ENCODE peak calls at places on chromosomes 13 and 19, in six cellular contexts. H is PC-3, S is HCT116, C is OCI-LY7, Y is hepatocyte, K is GM23248. P is an unnamed sample.
A peak's percentile ranks its signal among the peaks of the same experiment; 100 is the strongest.

GRCh38 chr13:90968510-90968909 is 379.0 kb upstream of the MIR17HG start:
- DNase-seq in C (peak; percentile 70), K (peak; percentile 40), Y (peak; percentile 47), S (peak; percentile 4), H (peak; percentile 65), P (peak; percentile 77)

GRCh38 chr19:8459520-8460260 is 14.9 kb downstream of the HNRNPM start:
- DNase-seq in C (no peak), K (peak; percentile 91), S (no peak), H (peak; percentile 84), Y (no peak), P (no peak)

GRCh38 chr13:46964789-46965527 is 68.1 kb upstream of the HTR2A start:
- DNase-seq in K (peak; percentile 90), C (no peak), S (no peak), H (peak; percentile 48), Y (no peak), P (no peak)

GRCh38 chr13:87827479-87827878 is 156.3 kb downstream of the SLITRK5 start:
- DNase-seq in C (no peak), H (peak; percentile 70), S (no peak), Y (no peak), K (peak; percentile 6), P (no peak)

GRCh38 chr19:10587022-10587838 is at the start of gene AP1M2:
- DNase-seq in H (peak; percentile 37), K (no peak), S (peak; percentile 42), C (no peak), Y (peak; percentile 76), P (peak; percentile 94)

GRCh38 chr19:1027020-1027952 is 878 bp downstream of the CNN2 start:
- DNase-seq in C (peak; percentile 53), H (no peak), K (peak; percentile 64), Y (no peak), S (no peak), P (no peak)

GRCh38 chr19:52171321-52172169 is at the start of gene ZNF836:
- DNase-seq in C (peak; percentile 90), S (no peak), Y (peak; percentile 93), H (peak; percentile 71), K (peak; percentile 89), P (peak; percentile 96)

GRCh38 chr13:41019027-41019487 is at the start of gene ELF1:
- DNase-seq in S (peak; percentile 85), C (peak; percentile 95), Y (peak; percentile 79), K (peak; percentile 82), H (peak; percentile 78), P (peak; percentile 35)

GRCh38 chr19:7914099-7914498 is 531 bp upstream of the TGFBR3L start:
- DNase-seq in K (no peak), H (no peak), Y (no peak), C (no peak), S (no peak), P (no peak)

GRCh38 chr19:46351241-46352041 is 4.6 kb downstream of the PPP5C start:
- DNase-seq in C (peak; percentile 60), S (no peak), K (peak; percentile 85), H (peak; percentile 21), Y (no peak), P (peak; percentile 27)

GRCh38 chr13:20193924-20194631 is 1.3 kb upstream of the GJB2 start:
- DNase-seq in C (no peak), S (no peak), K (peak; percentile 24), H (no peak), Y (no peak), P (peak; percentile 52)

GRCh38 chr13:62119739-62120700 is 704.4 kb upstream of the PCDH20 start:
- DNase-seq in H (peak; percentile 31), C (peak; percentile 63), K (peak; percentile 34), Y (peak; percentile 30), S (peak; percentile 10), P (peak; percentile 43)

GRCh38 chr19:38861368-38861767 is 11.6 kb upstream of the HNRNPL start:
- DNase-seq in K (no peak), C (no peak), H (no peak), Y (no peak), S (no peak), P (no peak)

GRCh38 chr19:273393-273792 is 17.8 kb downstream of the PLPP2 start:
- DNase-seq in H (no peak), S (no peak), C (no peak), Y (no peak), K (no peak), P (no peak)

GRCh38 chr13:113836917-113837553 is 26.8 kb downstream of the GAS6 start:
- DNase-seq in K (peak; percentile 95), C (no peak), Y (peak; percentile 64), S (peak; percentile 33), H (peak; percentile 31), P (no peak)

GRCh38 chr13:72101768-72102400 is 234.9 kb upstream of the DACH1 start:
- DNase-seq in S (no peak), H (no peak), Y (no peak), C (no peak), K (no peak), P (no peak)

GRCh38 chr19:55206664-55207500 is 2.4 kb downstream of the PTPRH start:
- DNase-seq in K (peak; percentile 96), C (no peak), S (peak; percentile 67), H (peak; percentile 96), Y (peak; percentile 96), P (peak; percentile 83)

GRCh38 chr19:7421941-7422744 is 66.7 kb downstream of the PEX11G start:
- DNase-seq in K (no peak), Y (no peak), H (peak; percentile 38), S (peak; percentile 69), C (no peak), P (no peak)

GRCh38 chr13:44107357-44108121 is 227.8 kb downstream of the LACC1 start:
- DNase-seq in C (no peak), S (no peak), Y (peak; percentile 46), H (no peak), K (no peak), P (no peak)

GRCh38 chr13:100440756-100441421 is 147.7 kb downstream of the GGACT start:
- DNase-seq in S (no peak), C (no peak), K (peak; percentile 65), Y (no peak), H (no peak), P (no peak)

GRCh38 chr13:47598340-47598911 is 402.6 kb downstream of the SUCLA2 start:
- DNase-seq in K (peak; percentile 52), C (peak; percentile 11), Y (no peak), S (no peak), H (peak; percentile 26), P (peak; percentile 7)

GRCh38 chr19:49362926-49363264 is 679 bp upstream of the TEAD2 start:
- DNase-seq in H (no peak), K (peak; percentile 76), Y (peak; percentile 65), S (no peak), C (peak; percentile 42), P (no peak)

GRCh38 chr13:45441633-45442032 is 23.1 kb upstream of the COG3 start:
- DNase-seq in Y (no peak), K (peak; percentile 33), C (no peak), H (peak; percentile 54), S (no peak), P (no peak)

GRCh38 chr19:13172335-13173128 is 22.3 kb downstream of the IER2 start:
- DNase-seq in Y (peak; percentile 76), S (no peak), H (peak; percentile 98), C (no peak), K (peak; percentile 92), P (no peak)

GRCh38 chr19:44746616-44746945 is 1.9 kb upstream of the BCL3 start:
- DNase-seq in C (no peak), S (no peak), H (no peak), K (no peak), Y (no peak), P (no peak)

GRCh38 chr13:72166102-72166660 is 299.2 kb upstream of the DACH1 start:
- DNase-seq in C (no peak), H (peak; percentile 62), K (no peak), Y (no peak), S (no peak), P (no peak)

GRCh38 chr19:9939301-9939913 is 3.1 kb upstream of the OLFM2 start:
- DNase-seq in S (no peak), H (peak; percentile 29), Y (no peak), K (peak; percentile 61), C (no peak), P (peak; percentile 61)

GRCh38 chr19:50427997-50428425 is 4.7 kb upstream of the MYBPC2 start:
- DNase-seq in K (peak; percentile 73), S (no peak), C (peak; percentile 39), H (no peak), Y (peak; percentile 86), P (peak; percentile 91)

DNA sequence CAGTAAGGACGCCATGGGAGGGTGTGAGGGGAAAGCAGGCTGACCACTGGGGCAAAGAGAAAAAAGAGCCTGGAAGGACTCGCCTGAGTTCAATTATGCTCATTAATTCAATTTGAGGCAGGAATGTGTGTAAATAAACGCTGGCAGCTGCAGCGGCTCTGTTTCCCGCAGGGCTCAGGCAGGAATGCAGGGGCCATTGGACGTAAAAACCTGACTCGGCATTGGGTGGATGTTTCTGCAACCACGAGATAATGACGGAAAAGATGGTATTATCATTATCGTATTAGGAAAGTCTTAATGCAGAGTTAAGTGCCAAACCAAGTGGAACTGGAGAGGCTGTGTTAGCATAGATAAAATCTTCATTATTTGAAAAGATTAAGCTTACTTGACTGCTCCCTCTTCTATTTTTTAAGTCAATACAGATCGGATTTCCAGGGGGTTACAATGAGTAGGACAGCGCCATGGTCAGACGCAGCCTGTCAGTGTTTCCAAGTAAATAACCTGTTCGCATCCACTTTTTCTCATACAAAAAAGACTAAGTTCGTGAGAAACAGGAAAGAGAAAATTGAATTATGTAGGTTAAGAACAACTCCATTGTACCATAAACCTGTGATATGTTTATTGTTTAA is 169.8 kb downstream of the SHISA2 start:
- DNase-seq in C (no peak), K (no peak), Y (peak; percentile 39), S (no peak), H (no peak), P (peak; percentile 78)
- TF ChIP-seq EZH2phosphoT487 in C (no peak), K (no peak), Y (no peak), S (no peak), H (no peak), P (no peak)

DNA sequence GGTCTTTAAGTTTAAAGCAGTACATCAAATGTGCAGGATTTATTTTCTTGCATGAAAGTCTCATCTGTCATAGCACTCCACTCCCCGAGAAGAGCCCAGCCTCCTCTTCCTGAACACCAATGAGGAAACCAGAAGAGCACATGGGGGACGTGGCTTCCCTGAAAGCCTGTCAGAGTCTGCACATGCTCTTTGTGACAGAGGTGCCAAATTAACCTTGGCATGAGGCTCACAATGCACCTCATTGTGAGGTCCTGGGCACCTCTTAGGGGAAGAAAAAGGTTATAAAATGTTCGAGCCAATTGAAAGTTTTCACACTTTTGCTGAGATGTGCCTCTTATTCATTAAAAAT is 141.3 kb upstream of the RFC3 start:
- DNase-seq in S (no peak), C (peak; percentile 37), H (peak; percentile 65), Y (peak; percentile 38), K (peak; percentile 69), P (peak; percentile 4)
- TF ChIP-seq EZH2phosphoT487 in S (no peak), C (no peak), H (no peak), Y (no peak), K (no peak), P (no peak)

DNA sequence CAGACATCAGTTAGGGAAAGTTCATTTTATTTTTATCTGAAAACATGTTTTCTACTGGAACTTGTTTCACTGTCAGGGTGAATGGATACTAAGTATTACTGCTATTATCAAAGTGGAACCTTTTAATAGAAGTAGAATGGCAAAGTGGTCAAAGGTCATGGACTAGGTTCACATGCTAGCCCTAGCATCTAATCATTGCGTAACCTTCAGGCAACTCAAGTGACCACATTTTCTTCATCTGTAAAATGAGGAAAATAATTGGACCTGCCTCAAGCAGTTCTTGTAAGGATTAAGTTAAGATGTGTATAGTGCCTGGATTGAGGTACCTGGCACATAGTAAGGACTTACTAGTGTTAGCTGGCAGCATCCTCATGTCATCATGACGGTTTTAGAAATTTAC is 5.0 kb downstream of the ZFP28 start:
- DNase-seq in C (no peak), H (no peak), K (no peak), S (no peak), Y (no peak), P (no peak)
- TF ChIP-seq EZH2phosphoT487 in C (no peak), H (no peak), K (no peak), S (no peak), Y (no peak), P (no peak)

GRCh38 chr13:110475117-110475516 is 86.4 kb downstream of the RAB20 start:
- DNase-seq in H (no peak), K (no peak), Y (no peak), C (no peak), S (no peak), P (no peak)
- TF ChIP-seq EZH2phosphoT487 in H (no peak), K (no peak), Y (no peak), C (no peak), S (no peak), P (no peak)